ENCODE peak calls at places on chromosomes 11 and 22, in ten cellular contexts. K is A549, Y is nephron progenitor cell, F is fibroblast of the aortic adventitia, W is upper lobe of right lung, V is AG09309, B is progenitor cell of endocrine pancreas, N is cardiac muscle cell, X is H9, R is endothelial cell. P is an unnamed sample.

GRCh38 chr22:49129736-49130135 is 697.9 kb downstream of the BRD1 start:
- DNase-seq in K (no peak), Y (no peak), F (no peak), W (no peak), V (no peak), B (no peak), N (no peak), X (peak), R (no peak), P (no peak)

GRCh38 chr11:12284321-12285050 is 92.9 kb upstream of the PARVA start:
- DNase-seq in K (no peak), Y (no peak), F (peak), W (no peak), V (peak), B (no peak), N (no peak), X (peak), R (peak), P (no peak)

GRCh38 chr11:12167098-12167999 is 57.0 kb downstream of the MICAL2 start:
- DNase-seq in K (peak), Y (no peak), F (peak), W (peak), V (no peak), B (no peak), N (no peak), X (no peak), R (no peak), P (peak)

GRCh38 chr11:7450836-7451235 is 34.5 kb upstream of the OLFML1 start:
- DNase-seq in K (no peak), Y (no peak), F (peak), W (no peak), V (no peak), B (no peak), N (no peak), X (no peak), R (no peak), P (no peak)

GRCh38 chr11:60951909-60952741 is at the start of gene SLC15A3:
- DNase-seq in K (no peak), Y (peak), F (peak), W (peak), V (no peak), B (no peak), N (no peak), X (peak), R (no peak), P (peak)

GRCh38 chr11:2369896-2370295 is 7.2 kb upstream of the CD81 start:
- DNase-seq in K (no peak), Y (no peak), F (no peak), W (peak), V (no peak), B (no peak), N (no peak), X (no peak), R (no peak), P (no peak)

GRCh38 chr11:134512791-134513538 is 100.9 kb upstream of the B3GAT1 start:
- DNase-seq in K (no peak), Y (no peak), F (no peak), W (peak), V (no peak), B (no peak), N (no peak), X (no peak), R (no peak), P (no peak)

GRCh38 chr11:96045622-96046456 is 121.9 kb upstream of the MTMR2 start:
- DNase-seq in K (no peak), Y (peak), F (peak), W (no peak), V (peak), B (peak), N (peak), X (peak), R (peak), P (no peak)

GRCh38 chr11:112215621-112216020 is 10.6 kb upstream of the PTS start:
- DNase-seq in K (no peak), Y (no peak), F (no peak), W (no peak), V (no peak), B (no peak), N (no peak), X (no peak), R (no peak), P (no peak)

GRCh38 chr11:62556872-62557631 is 10.4 kb upstream of the AHNAK start:
- DNase-seq in K (no peak), Y (no peak), F (peak), W (no peak), V (no peak), B (no peak), N (no peak), X (no peak), R (no peak), P (peak)

GRCh38 chr11:129618046-129618569 is 197.5 kb upstream of the TMEM45B start:
- DNase-seq in K (no peak), Y (no peak), F (no peak), W (no peak), V (no peak), B (no peak), N (no peak), X (no peak), R (no peak), P (no peak)

GRCh38 chr11:61762798-61763197 is 10.4 kb downstream of the MYRF start:
- DNase-seq in K (no peak), Y (no peak), F (no peak), W (no peak), V (no peak), B (no peak), N (peak), X (no peak), R (no peak), P (no peak)

GRCh38 chr22:23538502-23538860 is 41.6 kb downstream of the IGLL1 start:
- DNase-seq in K (no peak), Y (no peak), F (no peak), W (peak), V (no peak), B (no peak), N (no peak), X (peak), R (no peak), P (no peak)

GRCh38 chr22:49969751-49970527 is 9.4 kb downstream of the PIM3 start:
- DNase-seq in K (no peak), Y (no peak), F (no peak), W (peak), V (no peak), B (no peak), N (no peak), X (peak), R (peak), P (no peak)

GRCh38 chr22:27597703-27598444 is 203.7 kb downstream of the MN1 start:
- DNase-seq in K (peak), Y (no peak), F (peak), W (no peak), V (no peak), B (no peak), N (no peak), X (no peak), R (no peak), P (no peak)

GRCh38 chr11:22787565-22788162 is 41.9 kb downstream of the SVIP start:
- DNase-seq in K (peak), Y (peak), F (peak), W (no peak), V (peak), B (no peak), N (peak), X (no peak), R (peak), P (peak)

GRCh38 chr11:131428853-131429252 is 58.4 kb downstream of the NTM start:
- DNase-seq in K (no peak), Y (no peak), F (no peak), W (no peak), V (no peak), B (no peak), N (no peak), X (no peak), R (no peak), P (no peak)

GRCh38 chr22:29288837-29289236 is 17.6 kb upstream of the GAS2L1 start:
- DNase-seq in K (no peak), Y (no peak), F (no peak), W (no peak), V (no peak), B (no peak), N (no peak), X (no peak), R (no peak), P (no peak)

GRCh38 chr11:130023204-130023603 is 20.6 kb upstream of the PRDM10 start:
- DNase-seq in K (no peak), Y (peak), F (peak), W (no peak), V (no peak), B (no peak), N (no peak), X (no peak), R (no peak), P (no peak)

GRCh38 chr11:118051611-118052461 is 25.0 kb upstream of the TMPRSS4 start:
- DNase-seq in K (no peak), Y (no peak), F (no peak), W (no peak), V (no peak), B (no peak), N (no peak), X (no peak), R (no peak), P (peak)

GRCh38 chr11:46977038-46977818 is 40.7 kb downstream of the CSTPP1 start:
- DNase-seq in K (no peak), Y (no peak), F (no peak), W (no peak), V (no peak), B (no peak), N (peak), X (peak), R (no peak), P (no peak)

GRCh38 chr22:46770151-46770641 is 7.7 kb downstream of the TBC1D22A start:
- DNase-seq in K (no peak), Y (no peak), F (no peak), W (no peak), V (no peak), B (no peak), N (peak), X (no peak), R (no peak), P (no peak)

GRCh38 chr11:128896356-128896755 is 5.2 kb downstream of the KCNJ5 start:
- DNase-seq in K (no peak), Y (no peak), F (peak), W (no peak), V (peak), B (no peak), N (no peak), X (no peak), R (no peak), P (no peak)

GRCh38 chr11:91805293-91805692 is 419.3 kb upstream of the FAT3 start:
- DNase-seq in K (no peak), Y (no peak), F (no peak), W (no peak), V (no peak), B (no peak), N (no peak), X (no peak), R (no peak), P (no peak)

GRCh38 chr22:33654173-33654890 is 265.9 kb downstream of the LARGE1 start:
- DNase-seq in K (no peak), Y (no peak), F (no peak), W (no peak), V (no peak), B (no peak), N (no peak), X (no peak), R (peak), P (no peak)

GRCh38 chr22:42704896-42705295 is 15.8 kb downstream of the A4GALT start:
- DNase-seq in K (no peak), Y (no peak), F (no peak), W (no peak), V (no peak), B (no peak), N (no peak), X (no peak), R (no peak), P (no peak)

GRCh38 chr11:63914896-63915681 is 1.9 kb downstream of the RCOR2 start:
- DNase-seq in K (no peak), Y (peak), F (no peak), W (no peak), V (no peak), B (no peak), N (no peak), X (no peak), R (no peak), P (no peak)

GRCh38 chr11:8693010-8693551 is 10.5 kb downstream of the RPL27A start:
- DNase-seq in K (no peak), Y (no peak), F (peak), W (no peak), V (no peak), B (no peak), N (no peak), X (no peak), R (no peak), P (no peak)

GRCh38 chr22:27116295-27116694 is 458.9 kb downstream of the MIAT start:
- DNase-seq in K (peak), Y (no peak), F (no peak), W (no peak), V (no peak), B (no peak), N (no peak), X (no peak), R (no peak), P (no peak)

DNA sequence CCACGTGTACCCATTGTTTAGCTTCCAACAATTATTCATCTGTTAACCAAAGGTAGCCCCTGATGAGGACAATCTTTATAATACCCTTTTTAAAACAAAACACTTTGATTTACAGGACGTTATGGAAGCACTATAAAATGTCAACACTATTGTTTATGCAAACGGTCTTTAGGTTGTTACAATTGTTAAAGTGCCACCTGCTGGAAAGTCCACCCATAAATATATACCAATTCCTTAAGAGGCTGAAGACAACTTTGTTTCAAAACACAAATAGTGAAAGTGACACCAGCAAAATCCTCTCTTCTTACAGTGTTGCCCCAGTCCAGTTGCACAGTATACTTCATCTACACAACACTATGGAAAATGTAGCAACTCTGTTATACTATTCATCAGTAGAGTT is 68.9 kb upstream of the SLN start:
- DNase-seq in K (peak), Y (no peak), F (peak), W (no peak), V (no peak), B (no peak), N (no peak), X (no peak), R (no peak), P (no peak)
- TF ChIP-seq CTCF in K (peak), Y (no peak), F (no peak), W (no peak), V (no peak), B (no peak), N (no peak), X (no peak), R (no peak), P (no peak)

GRCh38 chr11:100857236-100858005 is 170.3 kb downstream of the ARHGAP42 start:
- DNase-seq in K (no peak), Y (no peak), F (peak), W (no peak), V (no peak), B (no peak), N (no peak), X (no peak), R (no peak), P (no peak)

GRCh38 chr11:100851584-100852152 is 164.6 kb downstream of the ARHGAP42 start:
- DNase-seq in K (no peak), Y (no peak), F (no peak), W (no peak), V (no peak), B (no peak), N (no peak), X (no peak), R (no peak), P (no peak)

GRCh38 chr11:100851129-100851528 is 164.0 kb downstream of the ARHGAP42 start:
- DNase-seq in K (no peak), Y (no peak), F (peak), W (no peak), V (no peak), B (no peak), N (no peak), X (no peak), R (no peak), P (no peak)

GRCh38 chr11:100860318-100860896 is 173.3 kb downstream of the ARHGAP42 start:
- DNase-seq in K (no peak), Y (no peak), F (no peak), W (no peak), V (no peak), B (no peak), N (no peak), X (no peak), R (no peak), P (no peak)

GRCh38 chr11:100855466-100856067 is 168.5 kb downstream of the ARHGAP42 start:
- DNase-seq in K (peak), Y (no peak), F (peak), W (no peak), V (no peak), B (no peak), N (peak), X (no peak), R (no peak), P (no peak)
- TF ChIP-seq CTCF in K (peak), Y (peak), F (peak), W (peak), V (peak), B (peak), N (peak), X (peak), R (peak), P (peak)

DNA sequence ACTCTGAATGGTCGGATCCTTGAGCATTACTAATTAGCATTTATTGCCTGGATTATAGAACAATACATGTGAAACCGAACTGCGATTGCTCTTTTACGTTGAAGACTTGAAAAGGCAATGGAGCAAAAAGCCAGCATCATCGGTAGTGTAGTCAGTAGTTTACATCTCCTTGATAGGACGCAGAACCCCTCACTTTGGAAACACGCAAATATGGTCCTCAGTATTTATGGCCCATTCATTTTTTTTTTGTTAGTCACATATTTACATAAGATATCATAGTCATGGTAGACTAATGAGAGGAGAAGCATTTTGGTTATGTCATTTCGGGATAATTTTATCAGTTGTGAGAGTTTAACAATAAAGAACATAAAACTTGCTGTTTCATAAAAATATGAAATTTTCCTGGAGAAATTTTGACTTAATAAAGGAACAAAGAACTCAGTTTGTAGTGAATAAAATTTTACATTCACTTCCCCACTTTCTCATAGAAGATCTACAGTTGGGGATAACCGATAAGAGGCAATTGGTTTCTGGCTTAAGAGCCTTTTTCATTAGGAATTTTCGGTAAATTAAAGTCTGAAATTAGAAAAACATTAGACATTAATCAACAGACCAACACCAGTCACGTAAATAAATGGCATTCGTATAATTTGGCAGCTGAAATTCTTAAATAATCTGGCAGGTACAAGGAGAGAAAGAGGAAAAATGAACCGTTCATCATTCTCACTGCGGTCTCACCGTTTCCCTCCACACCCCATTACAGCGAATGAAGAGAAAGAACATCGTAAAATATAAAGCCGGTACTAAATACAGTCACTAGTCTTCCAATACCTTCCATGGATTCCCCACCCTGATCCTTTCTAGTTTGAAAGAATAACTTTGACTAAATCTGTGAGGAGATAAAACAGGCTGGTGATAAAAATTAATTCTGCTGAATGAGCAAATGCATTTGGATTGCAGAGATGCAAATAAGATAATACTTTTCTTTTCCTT is 19.8 kb downstream of the BLID start:
- DNase-seq in K (no peak), Y (no peak), F (peak), W (no peak), V (no peak), B (no peak), N (no peak), X (no peak), R (no peak), P (no peak)
- TF ChIP-seq CTCF in K (no peak), Y (no peak), F (no peak), W (no peak), V (no peak), B (no peak), N (no peak), X (no peak), R (no peak), P (no peak)

DNA sequence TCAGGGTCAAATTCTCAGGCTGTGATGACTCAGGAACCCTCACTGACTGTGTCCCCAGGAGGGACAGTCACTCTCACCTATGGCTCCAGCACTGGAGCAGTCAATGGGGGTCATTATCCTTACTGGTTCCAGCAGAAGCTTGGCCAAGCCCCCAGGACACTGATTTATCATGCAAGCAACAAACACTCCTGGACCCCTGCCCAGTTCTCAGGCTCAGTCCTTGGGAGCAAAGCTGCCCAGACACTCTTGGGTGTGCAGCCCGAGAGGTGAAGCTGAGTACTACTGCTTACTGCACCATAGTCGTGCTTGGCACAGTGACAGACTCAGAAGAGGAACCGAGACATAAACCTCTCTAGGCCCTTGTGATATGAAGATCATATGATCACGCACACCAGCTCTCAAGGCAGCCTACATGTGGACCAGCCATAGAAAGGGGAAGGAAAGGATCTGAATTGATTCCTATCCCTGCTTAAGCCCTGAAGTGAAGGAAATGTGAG is 58.2 kb downstream of the ZNF280B start:
- DNase-seq in K (no peak), Y (no peak), F (no peak), W (no peak), V (no peak), B (no peak), N (no peak), X (no peak), R (no peak), P (no peak)
- TF ChIP-seq CTCF in K (no peak), Y (no peak), F (no peak), W (no peak), V (no peak), B (no peak), N (no peak), X (no peak), R (no peak), P (no peak)

DNA sequence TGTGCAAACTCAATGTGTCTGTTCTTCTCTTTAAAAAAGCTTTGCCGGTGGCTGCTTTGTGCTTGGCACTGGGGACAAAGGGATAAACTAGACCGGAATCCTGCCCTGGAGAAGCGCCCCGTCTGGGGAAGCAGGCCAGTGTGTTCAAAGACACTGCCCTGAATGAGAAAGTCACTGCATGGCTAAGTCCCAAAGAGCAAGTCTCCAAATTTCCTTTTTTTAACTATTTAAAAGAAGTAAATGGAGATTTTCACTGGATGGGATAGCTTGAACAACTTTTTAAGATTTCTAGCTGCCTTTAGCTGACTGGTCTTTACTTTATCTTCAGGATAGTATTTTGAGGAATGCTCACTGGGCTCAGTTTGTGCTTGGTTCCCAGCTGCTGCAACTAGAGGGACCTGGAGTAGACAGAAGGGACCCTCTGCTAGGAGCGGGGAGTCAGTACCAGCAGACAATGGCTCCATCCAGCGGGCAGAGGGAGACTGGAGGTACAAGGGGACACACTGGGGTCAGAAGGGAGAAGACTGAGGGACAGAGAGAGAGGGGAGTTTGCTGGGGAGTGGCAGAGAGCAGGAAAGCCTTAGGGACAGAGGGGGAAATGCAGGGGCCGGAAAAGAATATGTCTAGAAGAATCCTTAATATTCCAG is 22.2 kb upstream of the ACER3 start:
- DNase-seq in K (peak), Y (peak), F (peak), W (no peak), V (no peak), B (no peak), N (peak), X (peak), R (peak), P (no peak)
- TF ChIP-seq CTCF in K (peak), Y (no peak), F (peak), W (no peak), V (peak), B (peak), N (peak), X (peak), R (no peak), P (no peak)